ENCODE peak calls at places on chromosomes 2 and 18, in seven cellular contexts. E is body of pancreas, K is esophagus squamous epithelium, I is breast epithelium, A is fibroblast of lung, F is mucosa of descending colon, Z is left lung. J is an unnamed sample.

GRCh38 chr18:77074431-77074830 is 58.2 kb downstream of the MBP start:
- DNase-seq in E (no peak), K (no peak), I (no peak), A (no peak), F (no peak), Z (no peak), J (no peak)

GRCh38 chr2:72694715-72695496 is 130.9 kb downstream of the EXOC6B start:
- DNase-seq in E (peak), K (no peak), I (no peak), A (peak), F (no peak), Z (no peak), J (peak)

GRCh38 chr18:76951600-76952247 is 129.4 kb downstream of the ZNF236 start:
- DNase-seq in E (no peak), K (no peak), I (no peak), A (no peak), F (no peak), Z (no peak), J (no peak)

GRCh38 chr2:20424300-20425290 is 22.3 kb upstream of the RHOB start:
- DNase-seq in E (no peak), K (peak), I (peak), A (peak), F (peak), Z (peak), J (peak)

GRCh38 chr2:176383100-176383499 is 113.9 kb downstream of the MTX2 start:
- DNase-seq in E (no peak), K (no peak), I (no peak), A (no peak), F (no peak), Z (no peak), J (no peak)

GRCh38 chr2:20997953-20998722 is 45.7 kb downstream of the APOB start:
- DNase-seq in E (no peak), K (no peak), I (no peak), A (no peak), F (no peak), Z (no peak), J (no peak)

GRCh38 chr2:5932556-5933469 is 240.6 kb downstream of the SOX11 start:
- DNase-seq in E (peak), K (no peak), I (no peak), A (no peak), F (no peak), Z (no peak), J (no peak)

GRCh38 chr2:96554293-96555145 is 18.0 kb downstream of the ARID5A start:
- DNase-seq in E (peak), K (no peak), I (peak), A (peak), F (peak), Z (peak), J (peak)

GRCh38 chr2:134791606-134792005 is 46.8 kb upstream of the ACMSD start:
- DNase-seq in E (no peak), K (no peak), I (no peak), A (no peak), F (no peak), Z (no peak), J (no peak)

GRCh38 chr2:158926478-158926948 is 41.9 kb upstream of the TANC1 start:
- DNase-seq in E (no peak), K (no peak), I (no peak), A (peak), F (no peak), Z (no peak), J (peak)

GRCh38 chr2:112725545-112726457 is 5.0 kb downstream of the NT5DC4 start:
- DNase-seq in E (peak), K (no peak), I (no peak), A (no peak), F (no peak), Z (no peak), J (no peak)

GRCh38 chr2:127570282-127571250 is 35.1 kb downstream of the MYO7B start:
- DNase-seq in E (no peak), K (no peak), I (no peak), A (no peak), F (no peak), Z (no peak), J (peak)

GRCh38 chr2:8441371-8441770 is 240.5 kb upstream of the ID2 start:
- DNase-seq in E (no peak), K (no peak), I (no peak), A (no peak), F (no peak), Z (no peak), J (no peak)

GRCh38 chr2:60775048-60775639 is 19.1 kb downstream of the PAPOLG start:
- DNase-seq in E (no peak), K (no peak), I (no peak), A (no peak), F (no peak), Z (no peak), J (no peak)

GRCh38 chr2:213995400-213996105 is 415.3 kb upstream of the VWC2L start:
- DNase-seq in E (no peak), K (no peak), I (no peak), A (peak), F (no peak), Z (no peak), J (peak)

GRCh38 chr2:81050580-81050979 is 746.0 kb upstream of the LRRTM1 start:
- DNase-seq in E (no peak), K (no peak), I (no peak), A (no peak), F (no peak), Z (no peak), J (no peak)

GRCh38 chr2:134276381-134277172 is 22.7 kb downstream of the MGAT5 start:
- DNase-seq in E (no peak), K (no peak), I (no peak), A (no peak), F (no peak), Z (no peak), J (peak)

GRCh38 chr18:3062798-3063563 is 50.0 kb upstream of the LPIN2 start:
- DNase-seq in E (peak), K (no peak), I (no peak), A (peak), F (peak), Z (peak), J (peak)

GRCh38 chr2:171726841-171727460 is 39.7 kb downstream of the DYNC1I2 start:
- DNase-seq in E (no peak), K (no peak), I (no peak), A (no peak), F (no peak), Z (no peak), J (peak)

GRCh38 chr2:240435955-240436625 is 627 bp downstream of the GPC1 start:
- DNase-seq in E (peak), K (no peak), I (no peak), A (no peak), F (peak), Z (peak), J (no peak)

GRCh38 chr2:40160730-40161129 is 291.2 kb downstream of the SLC8A1 start:
- DNase-seq in E (no peak), K (no peak), I (no peak), A (peak), F (no peak), Z (no peak), J (no peak)

GRCh38 chr2:213281156-213281555 is 3.1 kb upstream of the SPAG16 start:
- DNase-seq in E (no peak), K (no peak), I (no peak), A (peak), F (no peak), Z (no peak), J (peak)

GRCh38 chr2:134142903-134143302 is 111.0 kb upstream of the MGAT5 start:
- DNase-seq in E (no peak), K (no peak), I (no peak), A (no peak), F (no peak), Z (no peak), J (peak)

GRCh38 chr2:62760555-62760954 is 55.0 kb downstream of the EHBP1 start:
- DNase-seq in E (no peak), K (no peak), I (no peak), A (peak), F (no peak), Z (no peak), J (peak)

GRCh38 chr2:38073211-38074005 is 2.5 kb downstream of the CYP1B1 start:
- DNase-seq in E (no peak), K (no peak), I (no peak), A (no peak), F (no peak), Z (peak), J (peak)

GRCh38 chr18:8844721-8845148 is 139.4 kb downstream of the MTCL1 start:
- DNase-seq in E (no peak), K (no peak), I (no peak), A (no peak), F (no peak), Z (no peak), J (no peak)

GRCh38 chr2:10438688-10439087 is 9.4 kb downstream of the ODC1 start:
- DNase-seq in E (no peak), K (no peak), I (no peak), A (no peak), F (peak), Z (no peak), J (no peak)

GRCh38 chr2:162677476-162677875 is 161.1 kb downstream of the KCNH7 start:
- DNase-seq in E (no peak), K (no peak), I (no peak), A (no peak), F (no peak), Z (no peak), J (peak)

GRCh38 chr18:52861558-52861957 is 521.6 kb downstream of the DCC start:
- DNase-seq in E (no peak), K (no peak), I (no peak), A (no peak), F (no peak), Z (no peak), J (no peak)

GRCh38 chr2:19119326-19120001 is 239.0 kb downstream of the OSR1 start:
- DNase-seq in E (no peak), K (no peak), I (peak), A (no peak), F (no peak), Z (no peak), J (no peak)

GRCh38 chr2:101256316-101256715 is 3.6 kb downstream of the CNOT11 start:
- DNase-seq in E (no peak), K (no peak), I (no peak), A (no peak), F (no peak), Z (no peak), J (no peak)

GRCh38 chr2:188024811-188025210 is 266.9 kb upstream of the GULP1 start:
- DNase-seq in E (no peak), K (no peak), I (no peak), A (peak), F (no peak), Z (no peak), J (peak)

GRCh38 chr2:54394392-54394791 is 61.7 kb upstream of the SPTBN1 start:
- DNase-seq in E (no peak), K (no peak), I (no peak), A (peak), F (no peak), Z (no peak), J (peak)

GRCh38 chr2:24515841-24516240 is 24.8 kb downstream of the NCOA1 start:
- DNase-seq in E (no peak), K (no peak), I (no peak), A (no peak), F (no peak), Z (no peak), J (no peak)

DNA sequence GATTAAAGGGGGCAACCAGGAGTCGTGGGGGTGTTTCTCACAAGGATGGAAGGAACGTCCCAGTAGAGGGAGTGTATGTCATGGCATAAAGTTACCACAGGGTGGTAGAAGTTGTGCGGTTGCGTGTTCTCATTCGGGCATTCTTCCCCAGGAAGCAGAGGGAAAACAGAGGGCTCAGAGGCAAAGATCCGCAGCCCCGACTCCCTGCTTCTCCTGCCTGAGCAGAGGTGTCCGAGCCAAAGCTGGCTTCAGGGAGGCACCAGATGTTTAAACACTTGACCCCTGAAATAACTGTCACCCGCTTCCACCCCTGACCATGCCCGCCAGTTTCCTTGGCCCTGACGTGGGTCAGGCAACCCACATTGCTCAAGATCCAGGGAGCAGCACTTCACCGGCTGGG is 83.7 kb downstream of the EN1 start:
- DNase-seq in E (no peak), K (no peak), I (no peak), A (peak), F (no peak), Z (no peak), J (peak)
- TF ChIP-seq CTCF in E (no peak), K (no peak), I (no peak), A (peak), F (no peak), Z (no peak), J (peak)

GRCh38 chr2:44943031-44943692 is 1.7 kb downstream of the SIX3 start:
- DNase-seq in E (no peak), K (no peak), I (no peak), A (no peak), F (no peak), Z (no peak), J (no peak)
- H3K4me3 ChIP-seq in E (no peak), K (peak), I (peak), A (no peak), F (no peak), Z (no peak), J (no peak)

DNA sequence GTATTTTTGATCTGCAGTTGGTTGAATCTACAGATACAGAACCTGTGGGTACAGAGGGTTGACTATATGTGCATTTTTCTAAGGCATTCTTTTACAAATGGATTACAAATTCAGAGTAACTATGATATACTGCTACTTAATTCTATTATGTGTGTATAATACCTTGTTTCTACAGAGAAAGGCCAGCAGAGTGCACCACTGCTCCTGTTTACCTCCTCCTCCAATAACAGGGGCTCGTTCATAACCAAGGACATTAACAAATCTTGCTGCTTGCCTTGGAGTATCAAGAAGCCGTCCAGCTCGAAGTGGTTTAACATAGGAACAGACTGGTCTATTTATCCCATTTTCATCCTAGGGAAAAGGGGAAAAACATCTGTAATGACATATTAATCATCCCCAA is 16.4 kb downstream of the CEP76 start:
- DNase-seq in E (no peak), K (no peak), I (no peak), A (peak), F (no peak), Z (no peak), J (peak)
- TF ChIP-seq CTCF in E (no peak), K (no peak), I (no peak), A (no peak), F (no peak), Z (no peak), J (peak)

GRCh38 chr2:215423234-215423633 is 12.6 kb downstream of the FN1 start:
- DNase-seq in E (no peak), K (no peak), I (no peak), A (peak), F (no peak), Z (no peak), J (peak)

GRCh38 chr2:215419769-215420470 is 15.9 kb downstream of the FN1 start:
- DNase-seq in E (no peak), K (no peak), I (no peak), A (peak), F (no peak), Z (no peak), J (peak)

GRCh38 chr2:215420471-215420935 is 15.4 kb downstream of the FN1 start:
- DNase-seq in E (no peak), K (no peak), I (no peak), A (peak), F (no peak), Z (no peak), J (peak)

GRCh38 chr2:215422676-215423075 is 13.2 kb downstream of the FN1 start:
- DNase-seq in E (no peak), K (no peak), I (no peak), A (peak), F (no peak), Z (no peak), J (peak)

DNA sequence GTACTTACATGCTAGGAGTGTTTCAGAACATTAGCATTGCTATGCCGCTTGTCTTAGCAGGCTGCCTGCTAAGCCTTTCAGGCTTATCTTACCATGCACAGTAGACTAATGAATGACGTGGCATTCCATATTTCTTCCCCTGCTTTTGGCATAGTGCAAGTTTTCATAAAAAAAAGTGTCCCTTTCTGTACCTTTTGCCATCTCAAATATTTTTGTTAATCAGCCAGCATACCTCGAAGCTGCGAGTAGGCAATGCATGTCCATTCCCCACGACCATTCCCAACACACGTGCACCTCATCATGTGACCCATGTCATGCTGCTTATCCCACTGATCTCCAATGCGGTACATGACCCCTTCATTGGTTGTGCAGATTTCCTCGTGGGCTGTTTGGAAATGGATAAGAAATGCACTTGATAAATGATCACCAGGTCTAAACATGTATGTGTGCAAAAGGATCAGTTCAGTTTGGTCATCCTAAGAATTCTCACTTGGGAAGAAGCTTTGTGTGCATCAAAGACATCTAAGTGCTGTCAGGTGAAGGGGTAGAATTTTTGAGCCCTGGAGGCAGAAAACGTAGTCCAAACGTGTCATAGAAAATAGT is 13.9 kb downstream of the FN1 start:
- DNase-seq in E (no peak), K (no peak), I (no peak), A (peak), F (no peak), Z (no peak), J (peak)
- H3K4me3 ChIP-seq in E (no peak), K (no peak), I (no peak), A (no peak), F (no peak), Z (no peak), J (no peak)

GRCh38 chr2:121256720-121257475 is 28.1 kb downstream of the TFCP2L1 start:
- DNase-seq in E (no peak), K (no peak), I (no peak), A (no peak), F (no peak), Z (no peak), J (no peak)
- TF ChIP-seq CTCF in E (no peak), K (no peak), I (no peak), A (no peak), F (no peak), Z (no peak), J (no peak)

DNA sequence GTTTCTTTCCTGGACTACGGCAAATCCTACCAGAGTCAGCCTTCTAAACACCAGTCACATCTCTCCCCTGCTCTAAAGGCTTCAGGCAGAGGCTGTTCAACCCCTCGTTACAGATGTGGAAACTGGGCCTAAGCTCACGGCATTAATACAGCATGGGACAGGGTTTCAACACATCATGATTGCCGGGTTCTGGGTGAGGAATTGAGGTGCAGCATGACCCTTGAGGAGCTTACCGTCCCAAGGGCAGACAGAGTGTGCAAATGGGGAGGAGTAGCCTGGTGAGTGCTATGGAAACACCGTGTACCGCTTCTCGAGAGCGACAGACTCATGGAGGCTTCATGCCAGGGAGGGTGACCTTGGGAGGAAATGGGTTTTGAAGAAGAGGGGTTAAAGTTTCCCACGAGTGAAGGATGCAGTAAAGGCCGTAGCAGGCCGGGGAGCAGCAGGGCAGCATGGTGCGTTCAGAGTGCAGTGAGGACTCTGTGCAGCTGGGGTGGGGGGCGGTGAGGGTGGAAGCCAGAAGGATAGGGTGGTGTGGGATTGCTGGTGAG is 51.1 kb downstream of the TGOLN2 start:
- DNase-seq in E (no peak), K (no peak), I (no peak), A (no peak), F (no peak), Z (no peak), J (no peak)
- H3K4me3 ChIP-seq in E (no peak), K (peak), I (no peak), A (peak), F (no peak), Z (no peak), J (no peak)

GRCh38 chr2:238274152-238274865 is 14.1 kb downstream of the PER2 start:
- DNase-seq in E (no peak), K (no peak), I (no peak), A (no peak), F (peak), Z (peak), J (no peak)

GRCh38 chr2:238278626-238279323 is 9.6 kb downstream of the PER2 start:
- DNase-seq in E (peak), K (no peak), I (no peak), A (no peak), F (peak), Z (peak), J (no peak)

GRCh38 chr2:238279324-238279682 is 9.1 kb downstream of the PER2 start:
- DNase-seq in E (no peak), K (no peak), I (no peak), A (no peak), F (peak), Z (peak), J (no peak)

GRCh38 chr2:238280083-238280816 is 8.2 kb downstream of the PER2 start:
- DNase-seq in E (no peak), K (no peak), I (no peak), A (no peak), F (peak), Z (peak), J (no peak)

DNA sequence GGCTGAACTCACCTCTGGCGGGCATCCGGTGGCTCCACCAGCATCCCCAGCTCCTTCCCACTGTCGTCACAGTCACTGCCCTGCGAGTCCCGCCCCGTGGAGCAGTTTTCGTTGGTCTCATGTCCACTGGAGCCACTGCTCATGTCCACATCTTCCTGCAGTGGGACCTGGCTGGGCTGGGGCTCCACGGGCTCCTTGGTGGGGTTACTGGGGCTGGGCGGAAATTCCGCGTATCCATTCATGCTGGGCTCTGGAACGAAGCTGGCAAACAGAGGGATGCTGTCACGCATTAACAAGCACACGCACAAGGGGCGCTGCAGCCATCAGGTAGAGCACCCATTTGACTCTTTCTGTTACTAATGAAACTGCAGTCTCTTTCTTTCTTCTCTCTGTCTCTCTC is 10.7 kb downstream of the PER2 start:
- DNase-seq in E (peak), K (no peak), I (no peak), A (no peak), F (peak), Z (peak), J (no peak)
- TF ChIP-seq CTCF in E (no peak), K (no peak), I (no peak), A (no peak), F (no peak), Z (no peak), J (no peak)

GRCh38 chr18:31687016-31687415 is 2.6 kb upstream of the B4GALT6 start:
- DNase-seq in E (no peak), K (no peak), I (no peak), A (no peak), F (no peak), Z (no peak), J (no peak)

GRCh38 chr18:31687529-31687928 is 3.1 kb upstream of the B4GALT6 start:
- DNase-seq in E (no peak), K (no peak), I (no peak), A (peak), F (no peak), Z (no peak), J (no peak)

GRCh38 chr18:31685097-31686082 is 1.0 kb upstream of the B4GALT6 start:
- DNase-seq in E (peak), K (no peak), I (no peak), A (peak), F (peak), Z (peak), J (peak)

GRCh38 chr18:31688601-31689000 is 4.2 kb upstream of the B4GALT6 start:
- DNase-seq in E (no peak), K (no peak), I (no peak), A (no peak), F (no peak), Z (no peak), J (no peak)

GRCh38 chr18:31686572-31686971 is 2.2 kb upstream of the B4GALT6 start:
- DNase-seq in E (no peak), K (no peak), I (no peak), A (no peak), F (no peak), Z (no peak), J (no peak)
- H3K4me3 ChIP-seq in E (no peak), K (no peak), I (no peak), A (no peak), F (no peak), Z (no peak), J (no peak)